ENCODE peak calls at places on chromosome 3, in ten cellular contexts. One of them, this sample, is unnamed.

GRCh38 chr3:6578526-6578925 is 282.4 kb upstream of the GRM7 start:
- DNase-seq in coronary artery: no peak
- DNase-seq in CD8-positive, alpha-beta T cell: no peak
- DNase-seq in A673: no peak
- DNase-seq in PC-9: no peak
- DNase-seq in AG10803: no peak
- DNase-seq in fibroblast of lung: no peak
- DNase-seq in dorsolateral prefrontal cortex: no peak
- DNase-seq in IMR-90: no peak
- DNase-seq in astrocyte of the spinal cord: no peak
- DNase-seq in this sample: no peak

GRCh38 chr3:185653949-185654757 is 68.1 kb downstream of the SENP2 start:
- DNase-seq in AG10803: no peak
- DNase-seq in IMR-90: no peak
- DNase-seq in coronary artery: no peak
- DNase-seq in A673: no peak
- DNase-seq in CD8-positive, alpha-beta T cell: no peak
- DNase-seq in PC-9: no peak
- DNase-seq in dorsolateral prefrontal cortex: no peak
- DNase-seq in fibroblast of lung: no peak
- DNase-seq in astrocyte of the spinal cord: peak; percentile 27
- DNase-seq in this sample: no peak

GRCh38 chr3:160133757-160134156 is 91.5 kb upstream of the C3orf80 start:
- DNase-seq in dorsolateral prefrontal cortex: no peak
- DNase-seq in fibroblast of lung: no peak
- DNase-seq in CD8-positive, alpha-beta T cell: no peak
- DNase-seq in coronary artery: no peak
- DNase-seq in PC-9: peak; percentile 31
- DNase-seq in AG10803: no peak
- DNase-seq in IMR-90: no peak
- DNase-seq in astrocyte of the spinal cord: no peak
- DNase-seq in A673: no peak
- DNase-seq in this sample: no peak

GRCh38 chr3:141302364-141303141 is 65.8 kb upstream of the ZBTB38 start:
- DNase-seq in IMR-90: peak; percentile 75
- DNase-seq in astrocyte of the spinal cord: peak; percentile 64
- DNase-seq in dorsolateral prefrontal cortex: no peak
- DNase-seq in CD8-positive, alpha-beta T cell: no peak
- DNase-seq in A673: no peak
- DNase-seq in AG10803: peak; percentile 86
- DNase-seq in coronary artery: no peak
- DNase-seq in fibroblast of lung: peak; percentile 59
- DNase-seq in PC-9: peak; percentile 29
- DNase-seq in this sample: peak; percentile 59

GRCh38 chr3:124034016-124034808 is 42.3 kb upstream of the ROPN1 start:
- DNase-seq in CD8-positive, alpha-beta T cell: peak; percentile 48
- DNase-seq in AG10803: no peak
- DNase-seq in coronary artery: peak; percentile 79
- DNase-seq in IMR-90: no peak
- DNase-seq in dorsolateral prefrontal cortex: no peak
- DNase-seq in PC-9: no peak
- DNase-seq in astrocyte of the spinal cord: peak; percentile 3
- DNase-seq in fibroblast of lung: no peak
- DNase-seq in A673: no peak
- DNase-seq in this sample: no peak

GRCh38 chr3:113232367-113232766 is 21.0 kb downstream of the BOC start:
- DNase-seq in PC-9: no peak
- DNase-seq in IMR-90: peak; percentile 58
- DNase-seq in fibroblast of lung: no peak
- DNase-seq in dorsolateral prefrontal cortex: no peak
- DNase-seq in astrocyte of the spinal cord: no peak
- DNase-seq in A673: no peak
- DNase-seq in coronary artery: no peak
- DNase-seq in AG10803: no peak
- DNase-seq in CD8-positive, alpha-beta T cell: no peak
- DNase-seq in this sample: no peak

GRCh38 chr3:178719036-178719635 is 182.9 kb downstream of the KCNMB2 start:
- DNase-seq in astrocyte of the spinal cord: peak; percentile 16
- DNase-seq in dorsolateral prefrontal cortex: no peak
- DNase-seq in coronary artery: no peak
- DNase-seq in AG10803: no peak
- DNase-seq in A673: peak; percentile 15
- DNase-seq in CD8-positive, alpha-beta T cell: no peak
- DNase-seq in fibroblast of lung: peak; percentile 66
- DNase-seq in IMR-90: no peak
- DNase-seq in PC-9: peak; percentile 14
- DNase-seq in this sample: no peak

GRCh38 chr3:116417151-116417550 is 28.1 kb downstream of the LSAMP start:
- DNase-seq in AG10803: no peak
- DNase-seq in astrocyte of the spinal cord: no peak
- DNase-seq in IMR-90: no peak
- DNase-seq in PC-9: no peak
- DNase-seq in fibroblast of lung: no peak
- DNase-seq in dorsolateral prefrontal cortex: no peak
- DNase-seq in A673: no peak
- DNase-seq in CD8-positive, alpha-beta T cell: no peak
- DNase-seq in coronary artery: no peak
- DNase-seq in this sample: no peak

GRCh38 chr3:155241559-155241958 is 51.9 kb downstream of the STRIT1 start:
- DNase-seq in astrocyte of the spinal cord: no peak
- DNase-seq in A673: no peak
- DNase-seq in dorsolateral prefrontal cortex: no peak
- DNase-seq in PC-9: no peak
- DNase-seq in CD8-positive, alpha-beta T cell: no peak
- DNase-seq in fibroblast of lung: peak; percentile 94
- DNase-seq in AG10803: peak; percentile 81
- DNase-seq in IMR-90: peak; percentile 81
- DNase-seq in coronary artery: no peak
- DNase-seq in this sample: no peak

GRCh38 chr3:178072391-178072790 is 463.8 kb upstream of the KCNMB2 start:
- DNase-seq in AG10803: peak; percentile 52
- DNase-seq in IMR-90: peak; percentile 56
- DNase-seq in astrocyte of the spinal cord: no peak
- DNase-seq in dorsolateral prefrontal cortex: no peak
- DNase-seq in CD8-positive, alpha-beta T cell: no peak
- DNase-seq in A673: no peak
- DNase-seq in coronary artery: no peak
- DNase-seq in fibroblast of lung: peak; percentile 87
- DNase-seq in PC-9: no peak
- DNase-seq in this sample: no peak

GRCh38 chr3:194487289-194488006 is 646 bp upstream of the ATP13A3 start:
- DNase-seq in coronary artery: peak; percentile 80
- DNase-seq in AG10803: no peak
- DNase-seq in IMR-90: no peak
- DNase-seq in fibroblast of lung: no peak
- DNase-seq in astrocyte of the spinal cord: no peak
- DNase-seq in A673: no peak
- DNase-seq in CD8-positive, alpha-beta T cell: peak; percentile 67
- DNase-seq in PC-9: peak; percentile 61
- DNase-seq in dorsolateral prefrontal cortex: no peak
- DNase-seq in this sample: no peak

GRCh38 chr3:26712211-26713026 is 89.8 kb downstream of the LRRC3B start:
- DNase-seq in astrocyte of the spinal cord: peak; percentile 15
- DNase-seq in A673: peak; percentile 70
- DNase-seq in coronary artery: no peak
- DNase-seq in dorsolateral prefrontal cortex: no peak
- DNase-seq in IMR-90: peak; percentile 1
- DNase-seq in CD8-positive, alpha-beta T cell: no peak
- DNase-seq in AG10803: no peak
- DNase-seq in PC-9: peak; percentile 2
- DNase-seq in fibroblast of lung: peak; percentile 22
- DNase-seq in this sample: no peak

GRCh38 chr3:40827942-40828688 is 303.4 kb downstream of the ZNF621 start:
- DNase-seq in astrocyte of the spinal cord: no peak
- DNase-seq in A673: no peak
- DNase-seq in fibroblast of lung: no peak
- DNase-seq in PC-9: no peak
- DNase-seq in AG10803: peak; percentile 5
- DNase-seq in dorsolateral prefrontal cortex: no peak
- DNase-seq in CD8-positive, alpha-beta T cell: no peak
- DNase-seq in coronary artery: peak; percentile 78
- DNase-seq in IMR-90: no peak
- DNase-seq in this sample: no peak

GRCh38 chr3:72960812-72961518 is 35.6 kb upstream of the PPP4R2 start:
- DNase-seq in astrocyte of the spinal cord: no peak
- DNase-seq in PC-9: no peak
- DNase-seq in coronary artery: no peak
- DNase-seq in A673: no peak
- DNase-seq in AG10803: peak; percentile 64
- DNase-seq in IMR-90: peak; percentile 74
- DNase-seq in fibroblast of lung: peak; percentile 85
- DNase-seq in dorsolateral prefrontal cortex: no peak
- DNase-seq in CD8-positive, alpha-beta T cell: no peak
- DNase-seq in this sample: no peak
- H3K4me3 ChIP-seq in astrocyte of the spinal cord: no peak overlapping the region
- H3K4me3 ChIP-seq in PC-9: no peak overlapping the region
- H3K4me3 ChIP-seq in coronary artery: no peak overlapping the region
- H3K4me3 ChIP-seq in A673: no peak overlapping the region
- H3K4me3 ChIP-seq in AG10803: no peak overlapping the region
- H3K4me3 ChIP-seq in IMR-90: no peak overlapping the region
- H3K4me3 ChIP-seq in fibroblast of lung: no peak overlapping the region
- H3K4me3 ChIP-seq in dorsolateral prefrontal cortex: no peak overlapping the region
- H3K4me3 ChIP-seq in CD8-positive, alpha-beta T cell: no peak overlapping the region
- H3K4me3 ChIP-seq in this sample: no peak overlapping the region

GRCh38 chr3:79767953-79768282 is at the start of gene ROBO1:
- DNase-seq in astrocyte of the spinal cord: peak; percentile 50
- DNase-seq in IMR-90: no peak
- DNase-seq in dorsolateral prefrontal cortex: no peak
- DNase-seq in CD8-positive, alpha-beta T cell: no peak
- DNase-seq in AG10803: no peak
- DNase-seq in A673: peak; percentile 45
- DNase-seq in PC-9: no peak
- DNase-seq in coronary artery: no peak
- DNase-seq in fibroblast of lung: peak; percentile 33
- DNase-seq in this sample: no peak
- H3K4me3 ChIP-seq in astrocyte of the spinal cord: peak within 1 kb of the TSS; percentile 57
- H3K4me3 ChIP-seq in IMR-90: no peak within 1 kb of the TSS
- H3K4me3 ChIP-seq in dorsolateral prefrontal cortex: peak within 1 kb of the TSS; percentile 54
- H3K4me3 ChIP-seq in CD8-positive, alpha-beta T cell: no peak within 1 kb of the TSS
- H3K4me3 ChIP-seq in AG10803: no peak within 1 kb of the TSS
- H3K4me3 ChIP-seq in A673: peak within 1 kb of the TSS; percentile 43
- H3K4me3 ChIP-seq in PC-9: no peak within 1 kb of the TSS
- H3K4me3 ChIP-seq in coronary artery: peak within 1 kb of the TSS; percentile 60
- H3K4me3 ChIP-seq in fibroblast of lung: peak within 1 kb of the TSS; percentile 64
- H3K4me3 ChIP-seq in this sample: no peak within 1 kb of the TSS

GRCh38 chr3:39147711-39148115 is 5.7 kb downstream of the CSRNP1 start:
- DNase-seq in IMR-90: peak; percentile 55
- DNase-seq in fibroblast of lung: peak; percentile 42
- DNase-seq in PC-9: peak; percentile 34
- DNase-seq in CD8-positive, alpha-beta T cell: peak; percentile 64
- DNase-seq in dorsolateral prefrontal cortex: no peak
- DNase-seq in astrocyte of the spinal cord: peak; percentile 67
- DNase-seq in AG10803: peak; percentile 45
- DNase-seq in coronary artery: peak; percentile 79
- DNase-seq in A673: no peak
- DNase-seq in this sample: no peak

GRCh38 chr3:39146083-39146501 is 7.3 kb downstream of the CSRNP1 start:
- DNase-seq in dorsolateral prefrontal cortex: no peak
- DNase-seq in coronary artery: peak; percentile 76
- DNase-seq in A673: no peak
- DNase-seq in CD8-positive, alpha-beta T cell: no peak
- DNase-seq in PC-9: no peak
- DNase-seq in AG10803: peak; percentile 48
- DNase-seq in fibroblast of lung: no peak
- DNase-seq in astrocyte of the spinal cord: no peak
- DNase-seq in IMR-90: no peak
- DNase-seq in this sample: no peak

GRCh38 chr3:39147374-39147709 is 6.0 kb downstream of the CSRNP1 start:
- DNase-seq in astrocyte of the spinal cord: no peak
- DNase-seq in A673: no peak
- DNase-seq in PC-9: no peak
- DNase-seq in IMR-90: no peak
- DNase-seq in fibroblast of lung: no peak
- DNase-seq in AG10803: no peak
- DNase-seq in CD8-positive, alpha-beta T cell: no peak
- DNase-seq in dorsolateral prefrontal cortex: no peak
- DNase-seq in coronary artery: no peak
- DNase-seq in this sample: no peak

GRCh38 chr3:39148116-39149058 is 5.0 kb downstream of the CSRNP1 start:
- DNase-seq in AG10803: peak; percentile 33
- DNase-seq in coronary artery: peak; percentile 77
- DNase-seq in CD8-positive, alpha-beta T cell: peak; percentile 59
- DNase-seq in astrocyte of the spinal cord: peak; percentile 74
- DNase-seq in IMR-90: peak; percentile 75
- DNase-seq in dorsolateral prefrontal cortex: no peak
- DNase-seq in fibroblast of lung: peak; percentile 23
- DNase-seq in A673: no peak
- DNase-seq in PC-9: no peak
- DNase-seq in this sample: no peak

GRCh38 chr3:39146611-39147373 is 6.6 kb downstream of the CSRNP1 start:
- DNase-seq in CD8-positive, alpha-beta T cell: peak; percentile 71
- DNase-seq in astrocyte of the spinal cord: peak; percentile 97
- DNase-seq in AG10803: peak; percentile 99
- DNase-seq in fibroblast of lung: peak; percentile 97
- DNase-seq in IMR-90: peak; percentile 98
- DNase-seq in PC-9: peak; percentile 85
- DNase-seq in A673: peak; percentile 60
- DNase-seq in coronary artery: peak; percentile 92
- DNase-seq in dorsolateral prefrontal cortex: peak; percentile 77
- DNase-seq in this sample: peak; percentile 77
- H3K4me3 ChIP-seq in CD8-positive, alpha-beta T cell: peak overlapping the region; percentile 55
- H3K4me3 ChIP-seq in astrocyte of the spinal cord: no peak overlapping the region
- H3K4me3 ChIP-seq in AG10803: peak overlapping the region; percentile 41
- H3K4me3 ChIP-seq in fibroblast of lung: no peak overlapping the region
- H3K4me3 ChIP-seq in IMR-90: no peak overlapping the region
- H3K4me3 ChIP-seq in PC-9: peak overlapping the region; percentile 40
- H3K4me3 ChIP-seq in A673: no peak overlapping the region
- H3K4me3 ChIP-seq in coronary artery: peak overlapping the region; percentile 96
- H3K4me3 ChIP-seq in dorsolateral prefrontal cortex: no peak overlapping the region
- H3K4me3 ChIP-seq in this sample: no peak overlapping the region

GRCh38 chr3:146969356-146969755 is 364.2 kb upstream of the PLSCR5 start:
- DNase-seq in fibroblast of lung: no peak
- DNase-seq in CD8-positive, alpha-beta T cell: no peak
- DNase-seq in coronary artery: no peak
- DNase-seq in IMR-90: peak; percentile 13
- DNase-seq in A673: no peak
- DNase-seq in astrocyte of the spinal cord: peak; percentile 59
- DNase-seq in dorsolateral prefrontal cortex: no peak
- DNase-seq in PC-9: no peak
- DNase-seq in AG10803: peak; percentile 83
- DNase-seq in this sample: peak; percentile 15

GRCh38 chr3:146970236-146970635 is 365.1 kb upstream of the PLSCR5 start:
- DNase-seq in fibroblast of lung: no peak
- DNase-seq in CD8-positive, alpha-beta T cell: no peak
- DNase-seq in IMR-90: no peak
- DNase-seq in dorsolateral prefrontal cortex: no peak
- DNase-seq in astrocyte of the spinal cord: peak; percentile 27
- DNase-seq in AG10803: peak; percentile 97
- DNase-seq in coronary artery: no peak
- DNase-seq in PC-9: no peak
- DNase-seq in A673: no peak
- DNase-seq in this sample: peak; percentile 5

GRCh38 chr3:146966124-146966523 is 361.0 kb upstream of the PLSCR5 start:
- DNase-seq in IMR-90: no peak
- DNase-seq in fibroblast of lung: no peak
- DNase-seq in AG10803: no peak
- DNase-seq in astrocyte of the spinal cord: no peak
- DNase-seq in CD8-positive, alpha-beta T cell: no peak
- DNase-seq in coronary artery: no peak
- DNase-seq in PC-9: no peak
- DNase-seq in dorsolateral prefrontal cortex: no peak
- DNase-seq in A673: no peak
- DNase-seq in this sample: no peak

GRCh38 chr3:146967786-146968185 is 362.6 kb upstream of the PLSCR5 start:
- DNase-seq in A673: no peak
- DNase-seq in astrocyte of the spinal cord: no peak
- DNase-seq in CD8-positive, alpha-beta T cell: no peak
- DNase-seq in IMR-90: no peak
- DNase-seq in AG10803: peak; percentile 72
- DNase-seq in PC-9: no peak
- DNase-seq in dorsolateral prefrontal cortex: no peak
- DNase-seq in fibroblast of lung: peak; percentile 34
- DNase-seq in coronary artery: no peak
- DNase-seq in this sample: no peak

GRCh38 chr3:146968204-146968651 is 363.1 kb upstream of the PLSCR5 start:
- DNase-seq in PC-9: no peak
- DNase-seq in coronary artery: no peak
- DNase-seq in AG10803: peak; percentile 97
- DNase-seq in astrocyte of the spinal cord: peak; percentile 92
- DNase-seq in IMR-90: peak; percentile 80
- DNase-seq in fibroblast of lung: peak; percentile 42
- DNase-seq in CD8-positive, alpha-beta T cell: no peak
- DNase-seq in A673: peak; percentile 94
- DNase-seq in dorsolateral prefrontal cortex: no peak
- DNase-seq in this sample: peak; percentile 97
- H3K4me3 ChIP-seq in PC-9: no peak overlapping the region
- H3K4me3 ChIP-seq in coronary artery: no peak overlapping the region
- H3K4me3 ChIP-seq in AG10803: no peak overlapping the region
- H3K4me3 ChIP-seq in astrocyte of the spinal cord: no peak overlapping the region
- H3K4me3 ChIP-seq in IMR-90: peak overlapping the region; percentile 33
- H3K4me3 ChIP-seq in fibroblast of lung: no peak overlapping the region
- H3K4me3 ChIP-seq in CD8-positive, alpha-beta T cell: no peak overlapping the region
- H3K4me3 ChIP-seq in A673: no peak overlapping the region
- H3K4me3 ChIP-seq in dorsolateral prefrontal cortex: no peak overlapping the region
- H3K4me3 ChIP-seq in this sample: no peak overlapping the region

This sample was measured in BJ.